ENCODE peak calls at places on chromosomes 3 and 15, in ten cellular contexts. One of them, this sample, is unnamed.

GRCh38 chr3:30354972-30355371 is 251.4 kb upstream of the TGFBR2 start:
- DNase-seq in fibroblast of pulmonary artery: no peak
- DNase-seq in AG04450: no peak
- DNase-seq in CD4-positive, alpha-beta T cell: no peak
- DNase-seq in RWPE2: no peak
- DNase-seq in psoas muscle: no peak
- DNase-seq in heart left ventricle: no peak
- DNase-seq in nephron progenitor cell: no peak
- DNase-seq in AG10803: no peak
- DNase-seq in GM20000: no peak
- DNase-seq in this sample: no peak

GRCh38 chr15:32824777-32825176 is 107.0 kb downstream of the GREM1 start:
- DNase-seq in fibroblast of pulmonary artery: peak; percentile 85
- DNase-seq in AG04450: peak; percentile 74
- DNase-seq in CD4-positive, alpha-beta T cell: no peak
- DNase-seq in RWPE2: no peak
- DNase-seq in psoas muscle: no peak
- DNase-seq in heart left ventricle: no peak
- DNase-seq in nephron progenitor cell: no peak
- DNase-seq in AG10803: peak; percentile 94
- DNase-seq in GM20000: no peak
- DNase-seq in this sample: no peak

GRCh38 chr3:187920871-187921270 is 175.6 kb upstream of the BCL6 start:
- DNase-seq in fibroblast of pulmonary artery: peak; percentile 32
- DNase-seq in AG04450: no peak
- DNase-seq in CD4-positive, alpha-beta T cell: no peak
- DNase-seq in RWPE2: no peak
- DNase-seq in psoas muscle: peak; percentile 56
- DNase-seq in heart left ventricle: no peak
- DNase-seq in nephron progenitor cell: no peak
- DNase-seq in AG10803: peak; percentile 87
- DNase-seq in GM20000: no peak
- DNase-seq in this sample: no peak

GRCh38 chr15:78372880-78373279 is 32.7 kb downstream of the CRABP1 start:
- DNase-seq in fibroblast of pulmonary artery: no peak
- DNase-seq in AG04450: no peak
- DNase-seq in CD4-positive, alpha-beta T cell: no peak
- DNase-seq in RWPE2: peak; percentile 65
- DNase-seq in psoas muscle: no peak
- DNase-seq in heart left ventricle: no peak
- DNase-seq in nephron progenitor cell: no peak
- DNase-seq in AG10803: no peak
- DNase-seq in GM20000: no peak
- DNase-seq in this sample: peak; percentile 48

GRCh38 chr3:78894787-78895186 is 873.0 kb downstream of the ROBO1 start:
- DNase-seq in fibroblast of pulmonary artery: no peak
- DNase-seq in AG04450: no peak
- DNase-seq in CD4-positive, alpha-beta T cell: no peak
- DNase-seq in RWPE2: no peak
- DNase-seq in psoas muscle: no peak
- DNase-seq in heart left ventricle: no peak
- DNase-seq in nephron progenitor cell: no peak
- DNase-seq in AG10803: no peak
- DNase-seq in GM20000: no peak
- DNase-seq in this sample: no peak

GRCh38 chr15:68187559-68187958 is 17.6 kb downstream of the CALML4 start:
- DNase-seq in fibroblast of pulmonary artery: peak; percentile 93
- DNase-seq in AG04450: peak; percentile 61
- DNase-seq in CD4-positive, alpha-beta T cell: no peak
- DNase-seq in RWPE2: no peak
- DNase-seq in psoas muscle: no peak
- DNase-seq in heart left ventricle: peak; percentile 69
- DNase-seq in nephron progenitor cell: no peak
- DNase-seq in AG10803: peak; percentile 73
- DNase-seq in GM20000: no peak
- DNase-seq in this sample: no peak

GRCh38 chr15:68353418-68354145 is 76.0 kb downstream of the FEM1B start:
- DNase-seq in fibroblast of pulmonary artery: no peak
- DNase-seq in AG04450: no peak
- DNase-seq in CD4-positive, alpha-beta T cell: no peak
- DNase-seq in RWPE2: no peak
- DNase-seq in psoas muscle: no peak
- DNase-seq in heart left ventricle: peak; percentile 45
- DNase-seq in nephron progenitor cell: no peak
- DNase-seq in AG10803: no peak
- DNase-seq in GM20000: no peak
- DNase-seq in this sample: peak; percentile 42

GRCh38 chr3:49470714-49471420 is 800 bp downstream of the DAG1 start:
- DNase-seq in fibroblast of pulmonary artery: no peak
- DNase-seq in AG04450: no peak
- DNase-seq in CD4-positive, alpha-beta T cell: no peak
- DNase-seq in RWPE2: no peak
- DNase-seq in psoas muscle: no peak
- DNase-seq in heart left ventricle: no peak
- DNase-seq in nephron progenitor cell: no peak
- DNase-seq in AG10803: no peak
- DNase-seq in GM20000: no peak
- DNase-seq in this sample: no peak

GRCh38 chr15:63041982-63042878 is at the start of gene TPM1:
- DNase-seq in fibroblast of pulmonary artery: peak; percentile 93
- DNase-seq in AG04450: peak; percentile 77
- DNase-seq in CD4-positive, alpha-beta T cell: no peak
- DNase-seq in RWPE2: peak; percentile 93
- DNase-seq in psoas muscle: peak; percentile 92
- DNase-seq in heart left ventricle: peak; percentile 95
- DNase-seq in nephron progenitor cell: peak; percentile 80
- DNase-seq in AG10803: peak; percentile 95
- DNase-seq in GM20000: peak; percentile 45
- DNase-seq in this sample: peak; percentile 98

GRCh38 chr3:127475364-127475763 is 115.2 kb downstream of the TPRA1 start:
- DNase-seq in fibroblast of pulmonary artery: no peak
- DNase-seq in AG04450: no peak
- DNase-seq in CD4-positive, alpha-beta T cell: no peak
- DNase-seq in RWPE2: no peak
- DNase-seq in psoas muscle: no peak
- DNase-seq in heart left ventricle: no peak
- DNase-seq in nephron progenitor cell: no peak
- DNase-seq in AG10803: no peak
- DNase-seq in GM20000: no peak
- DNase-seq in this sample: peak; percentile 56

GRCh38 chr3:127476936-127477335 is 113.6 kb downstream of the TPRA1 start:
- DNase-seq in fibroblast of pulmonary artery: no peak
- DNase-seq in AG04450: no peak
- DNase-seq in CD4-positive, alpha-beta T cell: no peak
- DNase-seq in RWPE2: no peak
- DNase-seq in psoas muscle: no peak
- DNase-seq in heart left ventricle: no peak
- DNase-seq in nephron progenitor cell: no peak
- DNase-seq in AG10803: no peak
- DNase-seq in GM20000: no peak
- DNase-seq in this sample: peak; percentile 41

GRCh38 chr3:127475975-127476374 is 114.6 kb downstream of the TPRA1 start:
- DNase-seq in fibroblast of pulmonary artery: no peak
- DNase-seq in AG04450: no peak
- DNase-seq in CD4-positive, alpha-beta T cell: no peak
- DNase-seq in RWPE2: no peak
- DNase-seq in psoas muscle: no peak
- DNase-seq in heart left ventricle: no peak
- DNase-seq in nephron progenitor cell: no peak
- DNase-seq in AG10803: no peak
- DNase-seq in GM20000: no peak
- DNase-seq in this sample: peak; percentile 21

GRCh38 chr3:127472506-127472905 is 118.0 kb downstream of the TPRA1 start:
- DNase-seq in fibroblast of pulmonary artery: no peak
- DNase-seq in AG04450: no peak
- DNase-seq in CD4-positive, alpha-beta T cell: no peak
- DNase-seq in RWPE2: no peak
- DNase-seq in psoas muscle: no peak
- DNase-seq in heart left ventricle: no peak
- DNase-seq in nephron progenitor cell: no peak
- DNase-seq in AG10803: no peak
- DNase-seq in GM20000: no peak
- DNase-seq in this sample: no peak

DNA sequence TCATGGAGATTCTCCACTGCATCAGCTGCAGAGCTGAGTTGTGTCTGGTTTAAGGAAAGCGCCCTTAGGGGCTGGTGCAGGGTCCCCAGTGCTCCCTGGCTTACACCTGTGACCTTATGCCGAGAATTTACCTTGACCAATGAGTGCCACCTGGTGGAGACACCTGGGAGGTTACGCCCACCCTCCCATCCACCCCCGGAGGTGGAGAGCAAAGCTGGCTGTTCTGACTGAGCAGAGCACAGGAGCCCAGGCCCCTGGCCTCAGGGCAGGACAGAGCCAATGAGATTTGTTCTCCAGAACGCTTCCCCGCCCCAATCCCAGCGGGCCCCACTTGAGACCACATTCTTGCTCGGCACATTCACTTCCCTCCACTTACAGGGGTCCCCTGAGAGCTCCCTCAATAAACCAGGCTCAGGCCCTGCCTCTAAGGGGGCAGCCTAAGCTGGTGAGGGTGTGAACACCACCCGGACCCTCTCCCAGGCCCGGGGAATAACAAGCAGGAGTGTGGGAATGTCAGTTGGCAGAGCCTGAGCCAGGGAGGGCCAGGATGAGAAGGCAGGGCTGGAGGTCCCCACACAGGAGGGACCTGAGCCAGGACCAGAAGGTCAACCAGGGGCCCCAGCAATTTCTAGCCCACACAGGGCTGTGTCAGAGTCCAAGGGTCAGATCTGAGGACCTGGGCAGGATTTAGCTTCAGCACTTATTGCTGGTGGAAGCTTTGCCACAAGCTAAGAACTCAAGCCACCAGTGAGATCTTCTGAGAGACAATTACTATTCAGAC is 117.1 kb downstream of the TPRA1 start:
- DNase-seq in fibroblast of pulmonary artery: no peak
- DNase-seq in AG04450: no peak
- DNase-seq in CD4-positive, alpha-beta T cell: no peak
- DNase-seq in RWPE2: no peak
- DNase-seq in psoas muscle: no peak
- DNase-seq in heart left ventricle: no peak
- DNase-seq in nephron progenitor cell: peak; percentile 47
- DNase-seq in AG10803: no peak
- DNase-seq in GM20000: peak; percentile 61
- DNase-seq in this sample: no peak
- TF ChIP-seq CTCF in fibroblast of pulmonary artery: peak; percentile 13
- TF ChIP-seq CTCF in AG04450: no peak
- TF ChIP-seq CTCF in CD4-positive, alpha-beta T cell: no peak
- TF ChIP-seq CTCF in RWPE2: peak; percentile 31
- TF ChIP-seq CTCF in psoas muscle: no peak
- TF ChIP-seq CTCF in heart left ventricle: no peak
- TF ChIP-seq CTCF in nephron progenitor cell: peak; percentile 40
- TF ChIP-seq CTCF in AG10803: no peak
- TF ChIP-seq CTCF in GM20000: no peak
- TF ChIP-seq CTCF in this sample: peak; percentile 57

DNA sequence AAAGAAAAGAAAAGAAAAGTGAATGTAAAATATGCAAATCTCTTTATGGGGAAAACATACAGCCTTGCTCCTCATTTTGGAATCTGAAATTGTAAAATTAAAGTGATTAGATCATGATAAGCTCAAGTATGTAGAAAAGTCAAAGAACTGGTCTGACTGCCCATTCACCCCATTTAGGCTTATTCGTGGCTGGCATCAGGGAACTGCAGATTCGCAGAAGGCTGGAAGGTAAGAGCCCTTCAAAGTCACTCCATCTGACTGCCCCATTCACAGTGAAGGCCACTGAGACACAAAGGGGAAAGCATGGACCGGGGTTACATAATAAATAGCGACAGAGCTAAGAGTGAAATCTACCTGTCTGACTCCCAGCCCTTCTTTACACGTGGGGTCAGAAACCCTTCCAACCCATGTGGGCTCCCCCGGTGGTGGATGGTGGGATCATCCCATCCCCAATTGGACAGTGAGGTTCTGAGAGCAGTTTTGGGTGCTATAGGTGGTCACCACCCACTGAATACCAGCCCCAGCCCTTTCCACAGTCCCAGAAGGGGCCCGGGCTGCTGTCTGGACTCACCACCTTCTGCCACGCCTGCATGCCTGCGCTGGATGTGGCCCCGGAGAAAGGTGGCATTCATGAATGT is 18.1 kb downstream of the DZIP1L start:
- DNase-seq in fibroblast of pulmonary artery: no peak
- DNase-seq in AG04450: no peak
- DNase-seq in CD4-positive, alpha-beta T cell: no peak
- DNase-seq in RWPE2: no peak
- DNase-seq in psoas muscle: no peak
- DNase-seq in heart left ventricle: no peak
- DNase-seq in nephron progenitor cell: peak; percentile 17
- DNase-seq in AG10803: no peak
- DNase-seq in GM20000: no peak
- DNase-seq in this sample: no peak
- TF ChIP-seq CTCF in fibroblast of pulmonary artery: peak; percentile 54
- TF ChIP-seq CTCF in AG04450: peak; percentile 55
- TF ChIP-seq CTCF in CD4-positive, alpha-beta T cell: peak; percentile 25
- TF ChIP-seq CTCF in RWPE2: peak; percentile 42
- TF ChIP-seq CTCF in psoas muscle: peak; percentile 7
- TF ChIP-seq CTCF in heart left ventricle: peak; percentile 19
- TF ChIP-seq CTCF in nephron progenitor cell: peak; percentile 38
- TF ChIP-seq CTCF in AG10803: peak; percentile 39
- TF ChIP-seq CTCF in GM20000: no peak
- TF ChIP-seq CTCF in this sample: peak; percentile 65

DNA sequence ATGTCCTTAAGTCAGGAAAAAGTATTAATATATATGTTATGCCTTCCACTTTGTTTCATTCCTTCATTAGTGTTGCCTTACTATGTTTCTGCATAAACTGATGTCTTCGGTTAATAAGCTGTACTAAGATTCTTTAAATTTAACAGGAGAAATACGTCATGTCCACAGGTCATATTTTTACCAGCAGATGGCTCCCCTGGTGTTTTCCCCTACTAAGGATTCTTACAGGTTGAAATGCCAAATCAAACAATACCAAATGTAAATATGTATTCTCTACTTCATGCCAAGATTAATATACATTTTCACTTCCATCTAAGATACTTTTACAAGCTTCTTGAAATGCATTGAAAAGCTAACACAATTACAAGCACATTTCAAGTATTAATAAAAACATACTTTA is 1602.1 kb downstream of the SI start:
- DNase-seq in fibroblast of pulmonary artery: peak; percentile 7
- DNase-seq in AG04450: no peak
- DNase-seq in CD4-positive, alpha-beta T cell: no peak
- DNase-seq in RWPE2: no peak
- DNase-seq in psoas muscle: no peak
- DNase-seq in heart left ventricle: no peak
- DNase-seq in nephron progenitor cell: no peak
- DNase-seq in AG10803: no peak
- DNase-seq in GM20000: no peak
- DNase-seq in this sample: no peak
- TF ChIP-seq CTCF in fibroblast of pulmonary artery: peak; percentile 9
- TF ChIP-seq CTCF in AG04450: no peak
- TF ChIP-seq CTCF in CD4-positive, alpha-beta T cell: no peak
- TF ChIP-seq CTCF in RWPE2: peak; percentile 53
- TF ChIP-seq CTCF in psoas muscle: no peak
- TF ChIP-seq CTCF in heart left ventricle: no peak
- TF ChIP-seq CTCF in nephron progenitor cell: no peak
- TF ChIP-seq CTCF in AG10803: no peak
- TF ChIP-seq CTCF in GM20000: no peak
- TF ChIP-seq CTCF in this sample: peak; percentile 65

DNA sequence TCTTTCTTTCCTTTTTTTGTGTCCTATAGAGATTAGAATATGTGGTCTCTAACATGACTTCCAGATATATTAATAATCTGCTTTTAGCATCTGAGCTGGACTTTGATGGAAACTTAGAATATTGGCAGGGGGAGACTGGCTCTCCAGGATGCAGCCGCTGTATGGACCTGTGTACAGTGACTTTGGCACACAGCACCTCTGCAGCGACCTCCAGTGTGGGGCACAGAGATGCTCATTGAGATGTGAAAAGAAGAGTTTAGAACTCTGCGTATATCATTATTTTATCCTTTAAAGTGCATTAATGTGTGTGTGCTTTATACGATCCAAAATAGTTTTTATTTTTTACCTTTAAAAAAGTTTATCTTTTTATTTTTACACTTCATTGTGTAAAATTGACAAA is 18.3 kb downstream of the CFAP161 start:
- DNase-seq in fibroblast of pulmonary artery: no peak
- DNase-seq in AG04450: no peak
- DNase-seq in CD4-positive, alpha-beta T cell: no peak
- DNase-seq in RWPE2: no peak
- DNase-seq in psoas muscle: no peak
- DNase-seq in heart left ventricle: no peak
- DNase-seq in nephron progenitor cell: no peak
- DNase-seq in AG10803: no peak
- DNase-seq in GM20000: no peak
- DNase-seq in this sample: no peak
- TF ChIP-seq CTCF in fibroblast of pulmonary artery: no peak
- TF ChIP-seq CTCF in AG04450: peak; percentile 12
- TF ChIP-seq CTCF in CD4-positive, alpha-beta T cell: no peak
- TF ChIP-seq CTCF in RWPE2: peak; percentile 24
- TF ChIP-seq CTCF in psoas muscle: no peak
- TF ChIP-seq CTCF in heart left ventricle: no peak
- TF ChIP-seq CTCF in nephron progenitor cell: no peak
- TF ChIP-seq CTCF in AG10803: no peak
- TF ChIP-seq CTCF in GM20000: no peak
- TF ChIP-seq CTCF in this sample: no peak

This sample was measured in chondrocyte.